ENCODE peak calls at places on chromosomes 3 and 15, in five cellular contexts. T is upper lobe of right lung, J is colonic mucosa, U is GM23338, S is esophagus squamous epithelium. K is an unnamed sample.

GRCh38 chr3:196055683-196056270 is 26.1 kb downstream of the TFRC start:
- DNase-seq in T (peak; percentile 88), J (no peak), U (no peak), S (no peak), K (no peak)

GRCh38 chr3:168080022-168080421 is 15.7 kb downstream of the GOLIM4 start:
- DNase-seq in T (no peak), J (no peak), U (no peak), S (no peak), K (no peak)

GRCh38 chr15:32030795-32031194 is 480 bp downstream of the CHRNA7 start:
- DNase-seq in T (peak; percentile 61), J (no peak), U (peak; percentile 44), S (no peak), K (peak; percentile 17)

GRCh38 chr15:48481802-48482201 is 150.6 kb downstream of the DUT start:
- DNase-seq in T (no peak), J (no peak), U (peak; percentile 22), S (no peak), K (no peak)

GRCh38 chr3:105362021-105362665 is 4.6 kb upstream of the ALCAM start:
- DNase-seq in T (no peak), J (no peak), U (no peak), S (no peak), K (no peak)

GRCh38 chr15:38134252-38134651 is 118.4 kb upstream of the SPRED1 start:
- DNase-seq in T (no peak), J (no peak), U (no peak), S (no peak), K (no peak)

GRCh38 chr15:35505152-35505551 is 40.8 kb downstream of the DPH6 start:
- DNase-seq in T (no peak), J (no peak), U (no peak), S (no peak), K (no peak)

GRCh38 chr3:42110631-42111030 is 19.5 kb downstream of the TRAK1 start:
- DNase-seq in T (no peak), J (no peak), U (no peak), S (no peak), K (no peak)

GRCh38 chr15:40333922-40334492 is 6.7 kb downstream of the CCDC9B start:
- DNase-seq in T (peak; percentile 82), J (peak; percentile 47), U (no peak), S (no peak), K (no peak)

GRCh38 chr3:127961963-127962362 is 46.9 kb downstream of the KBTBD12 start:
- DNase-seq in T (no peak), J (peak; percentile 27), U (peak; percentile 18), S (no peak), K (no peak)

GRCh38 chr3:123783811-123784210 is 100.3 kb downstream of the MYLK start:
- DNase-seq in T (no peak), J (peak; percentile 66), U (no peak), S (no peak), K (no peak)

GRCh38 chr15:64334530-64334929 is 21.4 kb downstream of the CSNK1G1 start:
- DNase-seq in T (no peak), J (peak; percentile 29), U (peak; percentile 72), S (no peak), K (no peak)

GRCh38 chr3:194727435-194728128 is 41.9 kb downstream of the FAM43A start:
- DNase-seq in T (no peak), J (no peak), U (no peak), S (no peak), K (no peak)

GRCh38 chr3:140467104-140467577 is 210.7 kb upstream of the TRIM42 start:
- DNase-seq in T (no peak), J (no peak), U (no peak), S (no peak), K (no peak)

GRCh38 chr3:68972358-68972979 is 40.1 kb upstream of the TAFA4 start:
- DNase-seq in T (no peak), J (peak; percentile 21), U (peak; percentile 94), S (no peak), K (peak; percentile 51)

GRCh38 chr3:12724794-12725193 is 34.3 kb downstream of the TMEM40 start:
- DNase-seq in T (no peak), J (no peak), U (no peak), S (no peak), K (no peak)

GRCh38 chr15:84987949-84988624 is 6.4 kb downstream of the PDE8A start:
- DNase-seq in T (no peak), J (no peak), U (no peak), S (no peak), K (no peak)

GRCh38 chr3:16840111-16840444 is 44.7 kb upstream of the PLCL2 start:
- DNase-seq in T (no peak), J (no peak), U (no peak), S (no peak), K (no peak)

GRCh38 chr3:194941360-194941955 is 255.8 kb downstream of the FAM43A start:
- DNase-seq in T (peak; percentile 52), J (no peak), U (no peak), S (no peak), K (no peak)

GRCh38 chr3:45064512-45065372 is 38.6 kb downstream of the CLEC3B start:
- DNase-seq in T (no peak), J (peak; percentile 38), U (no peak), S (no peak), K (no peak)

GRCh38 chr15:52180851-52181450 is 10.2 kb downstream of the GNB5 start:
- DNase-seq in T (no peak), J (no peak), U (no peak), S (no peak), K (no peak)

GRCh38 chr15:52185151-52185561 is 6.0 kb downstream of the GNB5 start:
- DNase-seq in T (no peak), J (no peak), U (no peak), S (no peak), K (peak; percentile 62)

GRCh38 chr15:52181938-52182780 is 9.0 kb downstream of the GNB5 start:
- DNase-seq in T (no peak), J (no peak), U (no peak), S (no peak), K (no peak)

GRCh38 chr15:52184721-52185120 is 6.5 kb downstream of the GNB5 start:
- DNase-seq in T (no peak), J (no peak), U (no peak), S (no peak), K (no peak)

DNA sequence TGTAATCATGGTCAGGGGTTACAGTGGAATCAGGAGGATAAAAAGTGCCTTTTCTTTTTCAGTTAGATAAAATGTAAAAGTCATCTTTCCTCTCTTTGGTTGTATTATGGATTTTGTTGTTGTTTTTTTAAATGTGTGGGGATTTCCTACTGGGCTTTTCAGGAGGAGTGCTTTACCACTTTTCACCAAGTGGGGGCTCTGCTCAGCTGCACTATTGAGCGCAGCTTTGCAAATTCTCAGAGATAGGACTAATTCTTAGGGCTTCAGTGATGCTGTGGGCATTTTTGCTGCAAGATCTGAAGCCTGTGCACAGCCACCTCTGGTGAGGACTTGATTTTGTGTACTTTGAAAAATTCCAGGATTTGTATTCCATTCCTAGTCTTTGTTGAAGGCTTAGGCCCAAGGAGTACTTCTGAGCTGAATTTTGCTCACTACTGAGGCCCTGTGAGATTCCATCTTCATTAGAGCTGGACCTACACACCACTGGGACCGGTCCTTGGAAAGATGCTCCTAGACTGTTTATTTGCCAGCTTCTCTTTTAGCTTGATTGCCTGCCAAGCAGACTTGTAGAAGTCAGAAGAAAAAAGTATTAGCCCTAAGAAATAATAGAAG is 7.5 kb downstream of the GNB5 start:
- DNase-seq in T (no peak), J (no peak), U (peak; percentile 76), S (no peak), K (peak; percentile 64)
- TF ChIP-seq CTCF in T (peak; percentile 64), J (peak; percentile 37), U (peak; percentile 71), S (peak; percentile 37), K (peak; percentile 72)

GRCh38 chr3:9869955-9870354 is 10.1 kb downstream of the CIDEC start:
- DNase-seq in T (no peak), J (no peak), U (no peak), S (no peak), K (no peak)

GRCh38 chr3:9870978-9871377 is 9.1 kb downstream of the CIDEC start:
- DNase-seq in T (no peak), J (no peak), U (no peak), S (no peak), K (no peak)

GRCh38 chr3:9862391-9863235 is 17.4 kb downstream of the CIDEC start:
- DNase-seq in T (peak; percentile 80), J (peak; percentile 54), U (peak; percentile 84), S (no peak), K (peak; percentile 78)

GRCh38 chr3:9866639-9867038 is 13.4 kb downstream of the CIDEC start:
- DNase-seq in T (peak; percentile 77), J (no peak), U (no peak), S (no peak), K (peak; percentile 73)

DNA sequence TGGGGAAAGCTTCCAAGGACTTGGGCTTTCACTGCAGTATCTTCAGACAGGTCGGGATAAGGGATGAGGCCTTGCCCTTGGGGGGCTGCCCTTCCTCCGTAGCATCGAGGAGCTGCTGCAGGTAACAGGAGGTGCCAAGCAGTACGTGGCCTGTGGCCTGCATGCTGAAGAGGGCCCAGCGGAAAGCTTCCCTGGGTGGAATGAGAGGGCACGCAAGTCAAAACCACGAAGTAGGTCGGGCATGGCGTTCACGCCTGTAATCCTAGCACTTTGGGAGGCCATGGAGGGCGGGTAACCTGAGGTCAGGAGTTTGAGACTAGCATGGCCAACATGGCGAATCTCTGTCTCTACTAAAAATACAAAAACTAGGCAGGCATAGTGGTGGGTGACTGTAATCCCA is 12.9 kb downstream of the CIDEC start:
- DNase-seq in T (no peak), J (no peak), U (no peak), S (no peak), K (no peak)
- H3K27ac ChIP-seq in T (no peak overlapping the region), J (no peak overlapping the region), U (no peak overlapping the region), S (peak overlapping the region; percentile 81), K (peak overlapping the region; percentile 17)

GRCh38 chr3:133038089-133038730 is at the start of gene TMEM108:
- DNase-seq in T (peak; percentile 93), J (peak; percentile 62), U (peak; percentile 98), S (no peak), K (peak; percentile 9)

GRCh38 chr3:133041524-133041829 is 3.3 kb downstream of the TMEM108 start:
- DNase-seq in T (no peak), J (no peak), U (no peak), S (no peak), K (no peak)

GRCh38 chr3:133040696-133041523 is 2.7 kb downstream of the TMEM108 start:
- DNase-seq in T (peak; percentile 68), J (peak; percentile 70), U (peak; percentile 94), S (no peak), K (peak; percentile 40)

GRCh38 chr3:133038731-133039398 is 674 bp downstream of the TMEM108 start:
- DNase-seq in T (peak; percentile 71), J (no peak), U (peak; percentile 76), S (no peak), K (peak; percentile 8)

GRCh38 chr3:133042778-133043177 is 4.6 kb downstream of the TMEM108 start:
- DNase-seq in T (no peak), J (no peak), U (no peak), S (no peak), K (no peak)
- H3K27me3 ChIP-seq in T (peaks cover 3% of the 10 kb centered on the region), J (peaks cover 14% of the 10 kb centered on the region), U (peaks cover 10% of the 10 kb centered on the region), S (no peaks in the 10 kb centered on the region), K (no peaks in the 10 kb centered on the region)

GRCh38 chr3:72907131-72907697 is 19.4 kb downstream of the GXYLT2 start:
- DNase-seq in T (no peak), J (no peak), U (no peak), S (no peak), K (peak; percentile 59)

GRCh38 chr3:72907851-72908620 is 20.2 kb downstream of the GXYLT2 start:
- DNase-seq in T (no peak), J (no peak), U (no peak), S (no peak), K (no peak)

GRCh38 chr3:72903004-72903403 is 15.2 kb downstream of the GXYLT2 start:
- DNase-seq in T (no peak), J (no peak), U (no peak), S (no peak), K (no peak)

GRCh38 chr3:72904156-72904555 is 16.3 kb downstream of the GXYLT2 start:
- DNase-seq in T (no peak), J (no peak), U (no peak), S (no peak), K (no peak)

GRCh38 chr3:72906154-72906553 is 18.3 kb downstream of the GXYLT2 start:
- DNase-seq in T (no peak), J (no peak), U (no peak), S (no peak), K (no peak)
- TF ChIP-seq CTCF in T (no peak), J (no peak), U (no peak), S (no peak), K (no peak)

K was measured in ovary.